ENCODE peak calls at places on chromosome 18, in five cellular contexts. One of them, this sample, is unnamed.

GRCh38 chr18:63879684-63880083 is 7.8 kb upstream of the SERPINB2 start:
- DNase-seq in OCI-LY7: no peak
- DNase-seq in AG04450: no peak
- DNase-seq in ovary: no peak
- DNase-seq in foreskin fibroblast: no peak
- DNase-seq in this sample: no peak

GRCh38 chr18:61546598-61546997 is 213.4 kb downstream of the CDH20 start:
- DNase-seq in foreskin fibroblast: peak
- DNase-seq in OCI-LY7: no peak
- DNase-seq in AG04450: peak
- DNase-seq in ovary: no peak
- DNase-seq in this sample: peak

GRCh38 chr18:29383311-29384273 is 1206.7 kb upstream of the CDH2 start:
- DNase-seq in foreskin fibroblast: no peak
- DNase-seq in OCI-LY7: no peak
- DNase-seq in AG04450: no peak
- DNase-seq in ovary: no peak
- DNase-seq in this sample: no peak

GRCh38 chr18:51168031-51168742 is 29.3 kb downstream of the MEX3C start:
- DNase-seq in ovary: no peak
- DNase-seq in OCI-LY7: no peak
- DNase-seq in foreskin fibroblast: no peak
- DNase-seq in AG04450: no peak
- DNase-seq in this sample: no peak

GRCh38 chr18:55323051-55323994 is 264.7 kb downstream of the TCF4 start:
- DNase-seq in OCI-LY7: peak
- DNase-seq in ovary: no peak
- DNase-seq in AG04450: no peak
- DNase-seq in foreskin fibroblast: peak
- DNase-seq in this sample: no peak

GRCh38 chr18:63705401-63705800 is 2.6 kb downstream of the SERPINB11 start:
- DNase-seq in ovary: no peak
- DNase-seq in AG04450: no peak
- DNase-seq in foreskin fibroblast: no peak
- DNase-seq in OCI-LY7: no peak
- DNase-seq in this sample: no peak

GRCh38 chr18:47184419-47185050 is 8.4 kb upstream of the IER3IP1 start:
- DNase-seq in foreskin fibroblast: peak
- DNase-seq in OCI-LY7: peak
- DNase-seq in AG04450: no peak
- DNase-seq in ovary: no peak
- DNase-seq in this sample: no peak

GRCh38 chr18:58549814-58550339 is 79.0 kb downstream of the ALPK2 start:
- DNase-seq in foreskin fibroblast: no peak
- DNase-seq in AG04450: no peak
- DNase-seq in ovary: no peak
- DNase-seq in OCI-LY7: no peak
- DNase-seq in this sample: no peak

GRCh38 chr18:52310651-52311050 is 29.3 kb upstream of the DCC start:
- DNase-seq in ovary: no peak
- DNase-seq in AG04450: no peak
- DNase-seq in foreskin fibroblast: no peak
- DNase-seq in OCI-LY7: no peak
- DNase-seq in this sample: no peak

GRCh38 chr18:47166235-47166634 is 9.9 kb downstream of the IER3IP1 start:
- DNase-seq in AG04450: no peak
- DNase-seq in ovary: no peak
- DNase-seq in OCI-LY7: no peak
- DNase-seq in foreskin fibroblast: no peak
- DNase-seq in this sample: no peak

GRCh38 chr18:36025025-36025424 is 42.3 kb downstream of the RPRD1A start:
- DNase-seq in OCI-LY7: no peak
- DNase-seq in AG04450: peak
- DNase-seq in foreskin fibroblast: peak
- DNase-seq in ovary: no peak
- DNase-seq in this sample: no peak

GRCh38 chr18:63848159-63848558 is 39.3 kb upstream of the SERPINB2 start:
- DNase-seq in AG04450: peak
- DNase-seq in foreskin fibroblast: peak
- DNase-seq in OCI-LY7: peak
- DNase-seq in ovary: no peak
- DNase-seq in this sample: peak

GRCh38 chr18:74499633-74500032 is 3.5 kb downstream of the CNDP2 start:
- DNase-seq in foreskin fibroblast: no peak
- DNase-seq in ovary: peak
- DNase-seq in OCI-LY7: peak
- DNase-seq in AG04450: no peak
- DNase-seq in this sample: no peak

GRCh38 chr18:48295586-48296311 is 113.4 kb downstream of the ZBTB7C start:
- DNase-seq in ovary: no peak
- DNase-seq in OCI-LY7: no peak
- DNase-seq in foreskin fibroblast: no peak
- DNase-seq in AG04450: no peak
- DNase-seq in this sample: no peak

GRCh38 chr18:47915229-47915628 is 15.2 kb downstream of the SMAD2 start:
- DNase-seq in AG04450: no peak
- DNase-seq in ovary: no peak
- DNase-seq in OCI-LY7: no peak
- DNase-seq in foreskin fibroblast: no peak
- DNase-seq in this sample: no peak

GRCh38 chr18:73683618-73684238 is 463.9 kb downstream of the FBXO15 start:
- DNase-seq in foreskin fibroblast: peak
- DNase-seq in AG04450: no peak
- DNase-seq in OCI-LY7: no peak
- DNase-seq in ovary: no peak
- DNase-seq in this sample: no peak

GRCh38 chr18:72542993-72543361 is 1.2 kb downstream of the CBLN2 start:
- DNase-seq in OCI-LY7: no peak
- DNase-seq in ovary: no peak
- DNase-seq in foreskin fibroblast: no peak
- DNase-seq in AG04450: no peak
- DNase-seq in this sample: no peak

GRCh38 chr18:77098033-77098432 is 34.5 kb downstream of the MBP start:
- DNase-seq in AG04450: no peak
- DNase-seq in foreskin fibroblast: peak
- DNase-seq in ovary: no peak
- DNase-seq in OCI-LY7: no peak
- DNase-seq in this sample: no peak

GRCh38 chr18:75406491-75407445 is 20.7 kb downstream of the SMIM21 start:
- DNase-seq in foreskin fibroblast: no peak
- DNase-seq in ovary: no peak
- DNase-seq in AG04450: no peak
- DNase-seq in OCI-LY7: no peak
- DNase-seq in this sample: no peak

GRCh38 chr18:54859667-54860421 is 31.6 kb downstream of the RAB27B start:
- DNase-seq in OCI-LY7: no peak
- DNase-seq in AG04450: no peak
- DNase-seq in ovary: no peak
- DNase-seq in foreskin fibroblast: no peak
- DNase-seq in this sample: no peak

GRCh38 chr18:46019956-46020355 is 52.1 kb downstream of the PSTPIP2 start:
- DNase-seq in ovary: no peak
- DNase-seq in AG04450: no peak
- DNase-seq in foreskin fibroblast: peak
- DNase-seq in OCI-LY7: no peak
- DNase-seq in this sample: no peak

GRCh38 chr18:27298215-27298804 is 113.2 kb upstream of the CHST9 start:
- DNase-seq in foreskin fibroblast: no peak
- DNase-seq in OCI-LY7: no peak
- DNase-seq in ovary: no peak
- DNase-seq in AG04450: no peak
- DNase-seq in this sample: no peak
- TF ChIP-seq CTCF in foreskin fibroblast: no peak
- TF ChIP-seq CTCF in OCI-LY7: peak
- TF ChIP-seq CTCF in ovary: no peak
- TF ChIP-seq CTCF in AG04450: no peak
- TF ChIP-seq CTCF in this sample: no peak

GRCh38 chr18:22560283-22560627 is 142.5 kb upstream of the CTAGE1 start:
- DNase-seq in ovary: no peak
- DNase-seq in foreskin fibroblast: no peak
- DNase-seq in OCI-LY7: no peak
- DNase-seq in AG04450: no peak
- DNase-seq in this sample: no peak
- TF ChIP-seq CTCF in ovary: no peak
- TF ChIP-seq CTCF in foreskin fibroblast: no peak
- TF ChIP-seq CTCF in OCI-LY7: no peak
- TF ChIP-seq CTCF in AG04450: no peak
- TF ChIP-seq CTCF in this sample: no peak

GRCh38 chr18:8654482-8655451 is 45.5 kb downstream of the RAB12 start:
- DNase-seq in OCI-LY7: peak
- DNase-seq in foreskin fibroblast: no peak
- DNase-seq in ovary: no peak
- DNase-seq in AG04450: no peak
- DNase-seq in this sample: no peak
- TF ChIP-seq CTCF in OCI-LY7: peak
- TF ChIP-seq CTCF in foreskin fibroblast: peak
- TF ChIP-seq CTCF in ovary: peak
- TF ChIP-seq CTCF in AG04450: peak
- TF ChIP-seq CTCF in this sample: peak

GRCh38 chr18:3823073-3823472 is 373.1 kb downstream of the TGIF1 start:
- DNase-seq in AG04450: no peak
- DNase-seq in ovary: no peak
- DNase-seq in foreskin fibroblast: no peak
- DNase-seq in OCI-LY7: no peak
- DNase-seq in this sample: no peak

GRCh38 chr18:3827236-3827635 is 377.3 kb downstream of the TGIF1 start:
- DNase-seq in foreskin fibroblast: no peak
- DNase-seq in OCI-LY7: no peak
- DNase-seq in ovary: no peak
- DNase-seq in AG04450: no peak
- DNase-seq in this sample: no peak

GRCh38 chr18:3826021-3826420 is 376.0 kb downstream of the TGIF1 start:
- DNase-seq in ovary: no peak
- DNase-seq in foreskin fibroblast: no peak
- DNase-seq in OCI-LY7: no peak
- DNase-seq in AG04450: no peak
- DNase-seq in this sample: no peak

GRCh38 chr18:3821524-3821923 is 371.6 kb downstream of the TGIF1 start:
- DNase-seq in AG04450: no peak
- DNase-seq in ovary: no peak
- DNase-seq in foreskin fibroblast: no peak
- DNase-seq in OCI-LY7: no peak
- DNase-seq in this sample: no peak

DNA sequence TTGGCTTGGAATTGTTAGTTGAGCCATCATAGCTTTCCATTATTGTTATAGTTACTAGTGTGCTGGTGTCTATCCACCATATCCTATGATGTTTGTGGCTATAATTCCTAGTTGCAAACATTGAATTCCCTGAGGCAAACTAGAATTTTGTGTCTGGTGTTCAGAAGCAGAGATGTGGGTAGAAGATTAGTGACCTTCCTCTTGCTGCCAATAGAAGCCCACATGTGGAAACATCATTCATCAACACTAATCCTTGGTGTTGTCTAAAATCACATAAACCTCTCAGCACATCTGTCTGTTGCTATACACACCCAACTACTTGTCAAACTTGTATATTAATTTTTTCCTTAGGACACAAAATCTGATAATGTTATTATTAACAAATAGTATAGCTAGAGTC is 374.1 kb downstream of the TGIF1 start:
- DNase-seq in AG04450: no peak
- DNase-seq in OCI-LY7: no peak
- DNase-seq in ovary: no peak
- DNase-seq in foreskin fibroblast: no peak
- DNase-seq in this sample: no peak
- TF ChIP-seq CTCF in AG04450: no peak
- TF ChIP-seq CTCF in OCI-LY7: no peak
- TF ChIP-seq CTCF in ovary: no peak
- TF ChIP-seq CTCF in foreskin fibroblast: no peak
- TF ChIP-seq CTCF in this sample: no peak

This sample was measured in AG09319.